ENCODE peak calls at places on chromosomes 16 and 17, in ten cellular contexts. L, S, H, P, U, I, T, K, M and N are unnamed samples.

GRCh38 chr16:47949276-47949675 is 206.5 kb downstream of the ABCC12 start:
- DNase-seq in L (no peak), H (no peak), M (no peak), U (no peak), K (no peak), S (no peak), P (no peak), I (no peak), T (no peak), N (no peak)

GRCh38 chr17:5481451-5481850 is 4.5 kb downstream of the DERL2 start:
- DNase-seq in M (no peak), U (no peak), I (no peak), P (no peak), L (no peak), S (no peak), H (no peak), K (no peak), T (no peak), N (no peak)

GRCh38 chr17:72677714-72678390 is 414.6 kb downstream of the SLC39A11 start:
- DNase-seq in L (no peak), U (no peak), S (no peak), P (no peak), T (no peak), H (no peak), M (no peak), I (no peak), K (no peak), N (no peak)

GRCh38 chr17:71380535-71380934 is 740.3 kb upstream of the SOX9 start:
- DNase-seq in K (no peak), U (no peak), M (no peak), P (no peak), T (no peak), I (no peak), H (no peak), S (no peak), L (no peak), N (no peak)

GRCh38 chr16:89383095-89384003 is 107.0 kb downstream of the ANKRD11 start:
- DNase-seq in K (peak), U (no peak), S (no peak), H (no peak), M (no peak), P (no peak), L (no peak), T (no peak), I (no peak), N (no peak)

GRCh38 chr17:62827722-62828498 is 19.8 kb upstream of the MARCHF10 start:
- DNase-seq in U (no peak), T (no peak), M (no peak), P (no peak), S (no peak), L (no peak), I (no peak), K (no peak), H (no peak), N (no peak)

GRCh38 chr16:89308391-89309333 is 91.2 kb downstream of the ZNF778 start:
- DNase-seq in P (no peak), K (no peak), U (peak), T (no peak), L (no peak), H (no peak), I (no peak), S (no peak), M (no peak), N (no peak)

GRCh38 chr16:73610605-73611177 is 562.8 kb upstream of the ZFHX3 start:
- DNase-seq in P (no peak), H (no peak), I (no peak), U (no peak), T (no peak), K (no peak), M (no peak), S (no peak), L (no peak), N (no peak)